ENCODE peak calls at places on chromosomes 1 and 21, in ten cellular contexts. L is lung microvascular endothelial cell; H is left ventricle myocardium superior; I is activated naive CD4-positive, alpha-beta T cell; Z is effector memory CD8-positive, alpha-beta T cell; T is T-helper 1 cell; E is anterior cingulate cortex; V is activated B cell treated with CpG ODN at 0.5 μM for 24 hours; S is H54; O is NCI-H1694 treated with DMSO at 0.1 percent for 48 hours. M is an unnamed sample.

GRCh38 chr1:28160677-28161328 is 15.7 kb downstream of the PTAFR start:
- DNase-seq in L (no peak), H (no peak), I (no peak), Z (no peak), T (no peak), E (no peak), V (no peak), S (no peak), O (no peak), M (no peak)

GRCh38 chr1:204314209-204314892 is 45.4 kb downstream of the PLEKHA6 start:
- DNase-seq in L (no peak), H (no peak), I (no peak), Z (no peak), T (no peak), E (no peak), V (no peak), S (no peak), O (no peak), M (no peak)

GRCh38 chr1:241702436-241702835 is 50.4 kb downstream of the WDR64 start:
- DNase-seq in L (no peak), H (no peak), I (no peak), Z (no peak), T (no peak), E (no peak), V (no peak), S (no peak), O (no peak), M (no peak)

GRCh38 chr1:12113433-12114339 is 50.6 kb downstream of the TNFRSF8 start:
- DNase-seq in L (no peak), H (no peak), I (no peak), Z (no peak), T (no peak), E (no peak), V (no peak), S (no peak), O (peak), M (no peak)

GRCh38 chr1:246302671-246303317 is 204.3 kb downstream of the SMYD3 start:
- DNase-seq in L (no peak), H (no peak), I (no peak), Z (no peak), T (no peak), E (no peak), V (no peak), S (no peak), O (no peak), M (no peak)

GRCh38 chr1:186194107-186194756 is 180.8 kb downstream of the TPR start:
- DNase-seq in L (no peak), H (no peak), I (no peak), Z (no peak), T (no peak), E (no peak), V (no peak), S (no peak), O (no peak), M (no peak)

GRCh38 chr1:184035719-184036516 is 1.6 kb downstream of the COLGALT2 start:
- DNase-seq in L (no peak), H (no peak), I (no peak), Z (peak), T (no peak), E (no peak), V (no peak), S (no peak), O (no peak), M (no peak)

GRCh38 chr1:200670215-200671118 is 760 bp upstream of the DDX59 start:
- DNase-seq in L (peak), H (no peak), I (no peak), Z (no peak), T (no peak), E (peak), V (no peak), S (peak), O (peak), M (no peak)

GRCh38 chr1:107141491-107142369 is 891 bp downstream of the NTNG1 start:
- DNase-seq in L (peak), H (peak), I (no peak), Z (no peak), T (no peak), E (no peak), V (peak), S (peak), O (peak), M (no peak)

GRCh38 chr21:42031241-42031640 is 21.1 kb upstream of the ZBTB21 start:
- DNase-seq in L (no peak), H (no peak), I (no peak), Z (no peak), T (no peak), E (no peak), V (no peak), S (no peak), O (no peak), M (no peak)

GRCh38 chr1:68164970-68165369 is 67.4 kb downstream of the WLS start:
- DNase-seq in L (no peak), H (no peak), I (no peak), Z (no peak), T (no peak), E (no peak), V (no peak), S (no peak), O (no peak), M (no peak)

GRCh38 chr1:41327383-41327999 is 33.7 kb upstream of the FOXO6 start:
- DNase-seq in L (no peak), H (no peak), I (no peak), Z (no peak), T (no peak), E (no peak), V (no peak), S (no peak), O (no peak), M (no peak)

GRCh38 chr1:84959294-84959693 is 37.6 kb downstream of the MCOLN2 start:
- DNase-seq in L (no peak), H (no peak), I (no peak), Z (no peak), T (no peak), E (no peak), V (no peak), S (no peak), O (no peak), M (no peak)

GRCh38 chr1:94049791-94050190 is 71.2 kb downstream of the ABCA4 start:
- DNase-seq in L (peak), H (no peak), I (no peak), Z (no peak), T (no peak), E (no peak), V (no peak), S (no peak), O (no peak), M (no peak)

GRCh38 chr1:164907666-164908065 is 348.7 kb downstream of the PBX1 start:
- DNase-seq in L (no peak), H (no peak), I (no peak), Z (no peak), T (no peak), E (no peak), V (no peak), S (no peak), O (no peak), M (no peak)

GRCh38 chr1:3696689-3697088 is 44.4 kb downstream of the TP73 start:
- DNase-seq in L (no peak), H (no peak), I (no peak), Z (no peak), T (no peak), E (no peak), V (no peak), S (no peak), O (no peak), M (no peak)

GRCh38 chr1:34113362-34113761 is 51.7 kb downstream of the CSMD2 start:
- DNase-seq in L (no peak), H (peak), I (no peak), Z (no peak), T (no peak), E (no peak), V (no peak), S (no peak), O (no peak), M (no peak)

GRCh38 chr1:112507896-112508241 is 896 bp upstream of the WNT2B start:
- DNase-seq in L (no peak), H (no peak), I (peak), Z (peak), T (peak), E (no peak), V (peak), S (no peak), O (no peak), M (no peak)

GRCh38 chr1:167683641-167684502 is 37.9 kb upstream of the MPZL1 start:
- DNase-seq in L (no peak), H (peak), I (no peak), Z (no peak), T (no peak), E (no peak), V (no peak), S (peak), O (no peak), M (no peak)